ENCODE peak calls at places on chromosomes 4 and X, in ten cellular contexts. P is activated T-helper 1 cell treated with anti-CD3 and anti-CD28 coated beads, Interleukin-2, amount 50 U/mL, for 16 hours; Z is activated T-cell treated with anti-CD3 and anti-CD28 coated beads for 1 hour; M is cardiac muscle cell; L is T follicular helper cell; A is activated CD4-positive, alpha-beta T cell treated with anti-CD3 and anti-CD28 coated beads for 48 hours; G is naive thymus-derived CD4-positive, alpha-beta T cell; I is Ammon's horn; Q is HTR-8/SVneo; D is ACHN. S is an unnamed sample.

GRCh38 chr4:3145251-3145908 is 70.9 kb downstream of the HTT start:
- DNase-seq in Z (no peak), A (no peak), L (no peak), I (no peak), G (no peak), D (no peak), Q (peak), M (peak), P (no peak), S (no peak)

GRCh38 chr4:112896326-112896892 is 153.0 kb upstream of the ANK2 start:
- DNase-seq in A (no peak), D (no peak), Q (no peak), G (no peak), Z (no peak), I (no peak), P (no peak), L (no peak), M (no peak), S (no peak)

GRCh38 chr4:83340692-83341343 is 6.2 kb upstream of the HPSE start:
- DNase-seq in D (no peak), P (no peak), L (no peak), G (peak), M (no peak), I (no peak), Z (no peak), Q (no peak), A (peak), S (no peak)

GRCh38 chr4:4524364-4524763 is 17.5 kb downstream of the STX18 start:
- DNase-seq in L (no peak), Z (peak), G (no peak), A (peak), Q (no peak), M (peak), D (peak), P (no peak), I (no peak), S (no peak)

GRCh38 chr4:6834867-6835266 is 52.3 kb downstream of the KIAA0232 start:
- DNase-seq in Z (no peak), D (no peak), G (no peak), A (no peak), L (no peak), Q (peak), M (no peak), I (no peak), P (no peak), S (no peak)

GRCh38 chr4:101853028-101853427 is 62.5 kb downstream of the BANK1 start:
- DNase-seq in M (no peak), I (no peak), P (no peak), A (no peak), Q (no peak), G (no peak), L (no peak), D (no peak), Z (no peak), S (no peak)

GRCh38 chr4:103996637-103997036 is 276.9 kb upstream of the TACR3 start:
- DNase-seq in Q (peak), G (no peak), L (no peak), Z (no peak), I (peak), P (no peak), A (no peak), D (peak), M (peak), S (peak)

GRCh38 chrX:17689971-17690409 is 47.3 kb upstream of the SCML1 start:
- DNase-seq in G (peak), L (peak), Z (peak), D (peak), Q (peak), P (peak), M (peak), A (peak), I (peak), S (peak)

GRCh38 chr4:30370105-30370504 is 350.1 kb upstream of the PCDH7 start:
- DNase-seq in I (no peak), Z (no peak), L (no peak), A (no peak), D (no peak), Q (no peak), M (no peak), P (no peak), G (no peak), S (no peak)

GRCh38 chr4:83334425-83335241 is at the start of gene HPSE:
- DNase-seq in I (peak), Z (peak), Q (peak), M (peak), A (peak), P (peak), G (peak), L (peak), D (peak), S (peak)

GRCh38 chr4:56272946-56273728 is 114.2 kb downstream of the AASDH start:
- DNase-seq in Q (no peak), A (no peak), M (no peak), Z (no peak), I (no peak), L (no peak), G (no peak), D (no peak), P (no peak), S (no peak)

GRCh38 chr4:83043801-83044407 is 8.9 kb downstream of the COPS4 start:
- DNase-seq in P (no peak), Z (no peak), I (no peak), G (no peak), Q (peak), L (no peak), D (no peak), A (no peak), M (no peak), S (no peak)

GRCh38 chrX:152821145-152821765 is 9.3 kb downstream of the CETN2 start:
- DNase-seq in I (no peak), A (peak), Q (peak), Z (no peak), G (no peak), P (no peak), L (no peak), M (peak), D (peak), S (peak)

GRCh38 chr4:109560687-109561452 is 824 bp downstream of the MCUB start:
- DNase-seq in P (peak), D (peak), G (peak), I (peak), L (peak), Q (peak), M (peak), Z (peak), A (peak), S (no peak)

GRCh38 chrX:13103914-13104274 is 59.5 kb upstream of the FAM9C start:
- DNase-seq in A (no peak), Z (no peak), G (no peak), Q (no peak), D (no peak), L (no peak), P (no peak), M (no peak), I (no peak), S (no peak)

GRCh38 chr4:19944251-19944650 is 307.5 kb upstream of the SLIT2 start:
- DNase-seq in I (no peak), Z (no peak), G (no peak), D (no peak), P (no peak), L (no peak), A (no peak), M (no peak), Q (no peak), S (no peak)

GRCh38 chrX:121103381-121103780 is 56.0 kb downstream of the GLUD2 start:
- DNase-seq in D (no peak), I (no peak), L (no peak), G (no peak), Z (no peak), P (no peak), A (no peak), Q (no peak), M (no peak), S (no peak)

GRCh38 chr4:7515390-7515902 is 80.7 kb upstream of the PSAPL1 start:
- DNase-seq in D (no peak), G (no peak), L (no peak), I (no peak), M (no peak), A (no peak), P (no peak), Q (no peak), Z (no peak), S (peak)

GRCh38 chrX:41441934-41442823 is 5.0 kb upstream of the NYX start:
- DNase-seq in P (peak), D (peak), G (peak), Q (peak), L (peak), I (peak), M (peak), Z (peak), A (peak), S (peak)

GRCh38 chrX:118772051-118772450 is 44.6 kb downstream of the IL13RA1 start:
- DNase-seq in L (no peak), I (no peak), A (no peak), Q (no peak), P (no peak), Z (no peak), G (no peak), D (no peak), M (no peak), S (no peak)

GRCh38 chr4:133081246-133081645 is 67.8 kb upstream of the PCDH10 start:
- DNase-seq in Q (no peak), M (no peak), D (peak), G (no peak), Z (no peak), L (no peak), A (no peak), P (no peak), I (no peak), S (peak)

GRCh38 chrX:15143050-15143824 is 126.6 kb downstream of the ASB9 start:
- DNase-seq in Z (peak), M (peak), I (peak), D (peak), A (peak), Q (peak), P (peak), L (peak), G (peak), S (peak)

GRCh38 chr4:3299122-3299521 is 6.3 kb downstream of the RGS12 start:
- DNase-seq in I (no peak), Q (no peak), D (no peak), L (no peak), G (no peak), P (no peak), M (no peak), Z (no peak), A (no peak), S (no peak)

GRCh38 chr4:156298230-156298629 is 344.6 kb upstream of the CTSO start:
- DNase-seq in D (peak), L (no peak), Z (no peak), G (no peak), I (peak), P (no peak), M (no peak), A (no peak), Q (no peak), S (no peak)

GRCh38 chrX:107674480-107675364 is 46.4 kb downstream of the PRPS1 start:
- DNase-seq in I (peak), Z (peak), P (peak), A (peak), Q (no peak), M (no peak), G (no peak), L (peak), D (no peak), S (no peak)

GRCh38 chr4:112279025-112279881 is 6.5 kb downstream of the TIFA start:
- DNase-seq in L (no peak), I (no peak), Q (no peak), Z (no peak), M (no peak), D (no peak), P (no peak), G (no peak), A (no peak), S (peak)

GRCh38 chrX:148634591-148634990 is 134.2 kb downstream of the AFF2 start:
- DNase-seq in Z (no peak), I (no peak), L (no peak), D (no peak), Q (no peak), A (no peak), P (no peak), G (no peak), M (no peak), S (no peak)

GRCh38 chrX:151004085-151004484 is 20.9 kb downstream of the HMGB3 start:
- DNase-seq in Q (no peak), M (no peak), Z (no peak), G (no peak), I (peak), A (no peak), L (no peak), P (no peak), D (peak), S (peak)

GRCh38 chr4:1204286-1204827 is 32.0 kb upstream of the SPON2 start:
- DNase-seq in D (no peak), M (no peak), Q (no peak), G (no peak), Z (no peak), L (no peak), I (no peak), P (no peak), A (peak), S (no peak)

GRCh38 chrX:134520860-134521390 is 61.0 kb downstream of the HPRT1 start:
- DNase-seq in P (no peak), A (no peak), Q (no peak), G (peak), I (peak), M (peak), Z (no peak), L (no peak), D (peak), S (peak)

GRCh38 chr4:179626687-179627086 is 2184.4 kb upstream of the AGA start:
- DNase-seq in L (no peak), Q (no peak), I (no peak), Z (no peak), G (no peak), P (no peak), D (no peak), A (no peak), M (peak), S (peak)

GRCh38 chrX:107154787-107155620 is 36.4 kb upstream of the RBM41 start:
- DNase-seq in Z (no peak), G (peak), Q (peak), A (peak), L (no peak), P (no peak), D (peak), I (no peak), M (no peak), S (peak)

GRCh38 chrX:49166914-49167739 is 4.6 kb downstream of the MAGIX start:
- DNase-seq in G (no peak), P (peak), M (peak), A (peak), I (peak), Z (peak), Q (no peak), D (no peak), L (no peak), S (no peak)

GRCh38 chr4:16225139-16225538 is 1.1 kb downstream of the TAPT1 start:
- DNase-seq in L (no peak), M (no peak), Q (no peak), I (no peak), P (no peak), A (no peak), Z (no peak), D (peak), G (peak), S (no peak)

GRCh38 chr4:64799751-64800150 is 390.5 kb upstream of the TECRL start:
- DNase-seq in P (no peak), D (no peak), I (no peak), G (no peak), M (peak), L (no peak), A (no peak), Q (no peak), Z (no peak), S (no peak)

S was measured in HepG2.